ENCODE peak calls at places on chromosomes 13 and 19, in seven cellular contexts. I, J, X, F, Q, K and S are unnamed samples.

GRCh38 chr19:19224852-19225494 is 13.2 kb downstream of the NCAN start:
- DNase-seq in J (peak; percentile 53), I (peak; percentile 87), Q (peak; percentile 72), K (no peak), X (peak; percentile 79), F (no peak), S (peak; percentile 53)

GRCh38 chr13:26658972-26659371 is 101.5 kb downstream of the WASF3 start:
- DNase-seq in I (no peak), F (no peak), K (no peak), Q (no peak), X (no peak), J (no peak), S (no peak)

GRCh38 chr13:73428137-73428536 is 369.3 kb downstream of the KLF5 start:
- DNase-seq in Q (peak; percentile 80), I (no peak), K (no peak), J (no peak), F (no peak), X (no peak), S (no peak)

GRCh38 chr13:47822036-47822435 is 179.0 kb downstream of the SUCLA2 start:
- DNase-seq in J (no peak), K (no peak), Q (no peak), I (no peak), X (no peak), F (no peak), S (no peak)

GRCh38 chr13:80823472-80823871 is 482.5 kb upstream of the SPRY2 start:
- DNase-seq in K (no peak), I (no peak), Q (no peak), X (no peak), J (no peak), F (no peak), S (no peak)

GRCh38 chr19:38061294-38061693 is 154.3 kb downstream of the SIPA1L3 start:
- DNase-seq in I (no peak), K (peak; percentile 79), F (no peak), J (no peak), Q (peak; percentile 93), X (no peak), S (no peak)

GRCh38 chr19:5806905-5807304 is 2.0 kb downstream of the NRTN start:
- DNase-seq in J (no peak), X (no peak), I (no peak), K (no peak), Q (no peak), F (no peak), S (no peak)

GRCh38 chr19:10001899-10002298 is 8.4 kb downstream of the COL5A3 start:
- DNase-seq in J (no peak), K (no peak), X (peak; percentile 79), Q (no peak), I (no peak), F (no peak), S (no peak)

GRCh38 chr13:25422153-25422552 is 50.4 kb downstream of the ATP8A2 start:
- DNase-seq in J (no peak), I (no peak), Q (no peak), K (no peak), F (no peak), X (no peak), S (no peak)

GRCh38 chr19:33904681-33905080 is 108.0 kb downstream of the KCTD15 start:
- DNase-seq in F (no peak), J (no peak), K (no peak), Q (peak; percentile 37), X (peak; percentile 52), I (peak; percentile 75), S (no peak)

GRCh38 chr19:7861619-7862412 is 12.4 kb downstream of the PRR36 start:
- DNase-seq in X (peak; percentile 55), K (no peak), I (no peak), Q (no peak), J (no peak), F (no peak), S (no peak)

GRCh38 chr19:54916822-54917221 is 10.9 kb downstream of the NCR1 start:
- DNase-seq in I (no peak), F (no peak), X (no peak), J (no peak), Q (no peak), K (no peak), S (no peak)

GRCh38 chr19:38452430-38453366 is 19.2 kb downstream of the RYR1 start:
- DNase-seq in Q (no peak), J (no peak), K (no peak), X (peak; percentile 72), F (no peak), I (no peak), S (no peak)

GRCh38 chr19:46860846-46861690 is at the start of gene ARHGAP35:
- DNase-seq in Q (no peak), I (peak; percentile 87), J (peak; percentile 72), X (peak; percentile 94), F (no peak), K (no peak), S (no peak)

GRCh38 chr19:9323557-9323918 is 441 bp upstream of the ZNF559 start:
- DNase-seq in F (peak; percentile 59), K (peak; percentile 22), X (peak; percentile 84), Q (peak; percentile 58), J (no peak), I (peak; percentile 75), S (no peak)

GRCh38 chr19:49746206-49746958 is 16.7 kb downstream of the TSKS start:
- DNase-seq in F (no peak), Q (no peak), J (no peak), I (peak; percentile 85), K (no peak), X (peak; percentile 88), S (peak; percentile 54)

GRCh38 chr19:43624933-43625332 is 5.5 kb upstream of the ZNF428 start:
- DNase-seq in I (no peak), K (no peak), X (peak; percentile 79), Q (peak; percentile 18), J (no peak), F (no peak), S (peak; percentile 75)

GRCh38 chr19:6590458-6591319 is at the start of gene CD70:
- DNase-seq in I (no peak), J (no peak), F (no peak), X (no peak), Q (peak; percentile 86), K (no peak), S (peak; percentile 38)

GRCh38 chr13:20594276-20594675 is 27.3 kb downstream of the IFT88 start:
- DNase-seq in K (no peak), F (no peak), Q (no peak), I (no peak), J (no peak), X (no peak), S (no peak)

GRCh38 chr13:113846639-113847318 is 17.1 kb downstream of the GAS6 start:
- DNase-seq in I (peak; percentile 68), X (peak; percentile 43), F (no peak), J (peak; percentile 27), Q (no peak), K (no peak), S (no peak)

GRCh38 chr13:46995874-46996273 is 99.0 kb upstream of the HTR2A start:
- DNase-seq in I (no peak), Q (no peak), F (no peak), J (no peak), K (no peak), X (no peak), S (no peak)

GRCh38 chr19:55216461-55217198 is 7.3 kb upstream of the PTPRH start:
- DNase-seq in I (peak; percentile 90), K (peak; percentile 98), X (peak; percentile 93), Q (peak; percentile 98), F (peak; percentile 50), J (peak; percentile 70), S (no peak)

GRCh38 chr13:27827646-27828045 is 35.4 kb downstream of the GSX1 start:
- DNase-seq in Q (no peak), I (no peak), K (no peak), J (no peak), X (no peak), F (no peak), S (no peak)

GRCh38 chr13:54637377-54637776 is 1608.8 kb downstream of the OLFM4 start:
- DNase-seq in Q (peak; percentile 77), F (no peak), X (no peak), I (no peak), K (no peak), J (no peak), S (no peak)

GRCh38 chr19:39426170-39426569 is 9.6 kb downstream of the RPS16 start:
- DNase-seq in X (no peak), I (no peak), J (no peak), K (no peak), Q (no peak), F (no peak), S (no peak)

GRCh38 chr19:13095934-13096890 is 6.4 kb downstream of the LYL1 start:
- DNase-seq in Q (no peak), F (no peak), K (no peak), X (peak; percentile 75), I (no peak), J (no peak), S (no peak)

GRCh38 chr13:93425411-93425810 is 198.8 kb downstream of the GPC6 start:
- DNase-seq in X (no peak), J (no peak), K (no peak), F (no peak), Q (no peak), I (no peak), S (no peak)

GRCh38 chr19:15538774-15539173 is 30.4 kb downstream of the CYP4F22 start:
- DNase-seq in Q (no peak), I (no peak), F (no peak), K (no peak), X (no peak), J (no peak), S (no peak)